ENCODE peak calls at places on chromosomes 4 and X, in nine cellular contexts. I is upper lobe of right lung, J is epithelial cell of esophagus, T is lower lobe of right lung, U is BJ, R is kidney epithelial cell, C is stomach, K is AG09309, Y is coronary artery. Z is an unnamed sample.
A peak's percentile ranks its signal among the peaks of the same experiment; 100 is the strongest.

GRCh38 chrX:123803331-123803983 is 56.4 kb upstream of the XIAP start:
- DNase-seq in I (no peak), J (peak; percentile 85), T (no peak), U (peak; percentile 53), R (no peak), C (no peak), K (no peak), Y (no peak), Z (peak; percentile 72)

GRCh38 chr4:138263438-138263837 is 21.3 kb upstream of the SLC7A11 start:
- DNase-seq in I (no peak), J (peak; percentile 85), T (no peak), U (no peak), R (no peak), C (no peak), K (no peak), Y (no peak), Z (no peak)

GRCh38 chr4:139660518-139661149 is 5.0 kb upstream of the MGST2 start:
- DNase-seq in I (no peak), J (no peak), T (no peak), U (no peak), R (no peak), C (no peak), K (no peak), Y (no peak), Z (no peak)

GRCh38 chr4:174157106-174157607 is 126.3 kb downstream of the FBXO8 start:
- DNase-seq in I (no peak), J (no peak), T (no peak), U (no peak), R (no peak), C (no peak), K (no peak), Y (no peak), Z (no peak)

GRCh38 chr4:152780267-152780811 is 585 bp downstream of the ARFIP1 start:
- DNase-seq in I (no peak), J (peak; percentile 35), T (no peak), U (peak; percentile 5), R (no peak), C (no peak), K (no peak), Y (no peak), Z (no peak)

GRCh38 chr4:660401-660800 is 13.7 kb downstream of the ATP5ME start:
- DNase-seq in I (no peak), J (no peak), T (peak; percentile 29), U (no peak), R (no peak), C (no peak), K (no peak), Y (no peak), Z (no peak)

GRCh38 chrX:33183366-33183765 is 28.0 kb downstream of the DMD start:
- DNase-seq in I (no peak), J (no peak), T (no peak), U (no peak), R (no peak), C (peak; percentile 33), K (no peak), Y (peak; percentile 71), Z (no peak)

GRCh38 chrX:68599256-68600152 is 48.0 kb upstream of the STARD8 start:
- DNase-seq in I (no peak), J (no peak), T (no peak), U (no peak), R (no peak), C (no peak), K (no peak), Y (no peak), Z (no peak)

GRCh38 chr4:37008199-37008598 is 236.3 kb upstream of the NWD2 start:
- DNase-seq in I (no peak), J (peak; percentile 79), T (no peak), U (no peak), R (no peak), C (peak; percentile 71), K (no peak), Y (no peak), Z (no peak)

GRCh38 chr4:141654098-141654497 is 17.7 kb downstream of the IL15 start:
- DNase-seq in I (no peak), J (peak; percentile 48), T (peak; percentile 43), U (no peak), R (no peak), C (no peak), K (no peak), Y (no peak), Z (no peak)

GRCh38 chr4:24174622-24175021 is 284.8 kb upstream of the PPARGC1A start:
- DNase-seq in I (no peak), J (peak; percentile 83), T (no peak), U (no peak), R (no peak), C (no peak), K (no peak), Y (no peak), Z (no peak)

GRCh38 chrX:2767631-2768455 is 16.0 kb downstream of the XG start:
- DNase-seq in I (peak; percentile 72), J (peak; percentile 39), T (peak; percentile 65), U (no peak), R (no peak), C (no peak), K (no peak), Y (no peak), Z (no peak)
- H3K4me3 ChIP-seq in I (no peak overlapping the region), J (no peak overlapping the region), T (no peak overlapping the region), U (no peak overlapping the region), R (no peak overlapping the region), C (no peak overlapping the region), K (no peak overlapping the region), Y (no peak overlapping the region), Z (no peak overlapping the region)

DNA sequence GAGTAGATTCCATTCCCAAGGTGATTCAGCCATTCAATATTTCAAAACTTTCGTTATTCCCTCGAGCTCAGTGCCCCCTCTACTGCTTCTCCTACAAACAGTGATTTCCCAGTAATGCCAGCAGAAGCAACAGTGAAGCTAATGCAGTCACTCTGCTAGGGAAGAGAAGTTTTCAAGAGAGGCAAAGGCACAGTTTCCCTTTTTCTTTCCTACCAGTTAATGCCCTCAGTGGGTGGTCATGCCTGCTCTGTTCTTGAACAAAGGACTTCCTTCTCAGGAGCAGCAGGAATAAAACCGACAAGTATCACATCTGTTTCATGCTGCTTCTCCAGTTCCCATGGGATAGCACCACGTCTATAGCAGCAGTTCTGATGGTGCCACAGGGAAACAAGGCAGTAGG is 317.2 kb downstream of the TENM3 start:
- DNase-seq in I (no peak), J (no peak), T (no peak), U (no peak), R (no peak), C (no peak), K (no peak), Y (no peak), Z (no peak)
- TF ChIP-seq CTCF in I (no peak), J (no peak), T (no peak), U (no peak), R (no peak), C (no peak), K (peak; percentile 41), Y (no peak), Z (no peak)

DNA sequence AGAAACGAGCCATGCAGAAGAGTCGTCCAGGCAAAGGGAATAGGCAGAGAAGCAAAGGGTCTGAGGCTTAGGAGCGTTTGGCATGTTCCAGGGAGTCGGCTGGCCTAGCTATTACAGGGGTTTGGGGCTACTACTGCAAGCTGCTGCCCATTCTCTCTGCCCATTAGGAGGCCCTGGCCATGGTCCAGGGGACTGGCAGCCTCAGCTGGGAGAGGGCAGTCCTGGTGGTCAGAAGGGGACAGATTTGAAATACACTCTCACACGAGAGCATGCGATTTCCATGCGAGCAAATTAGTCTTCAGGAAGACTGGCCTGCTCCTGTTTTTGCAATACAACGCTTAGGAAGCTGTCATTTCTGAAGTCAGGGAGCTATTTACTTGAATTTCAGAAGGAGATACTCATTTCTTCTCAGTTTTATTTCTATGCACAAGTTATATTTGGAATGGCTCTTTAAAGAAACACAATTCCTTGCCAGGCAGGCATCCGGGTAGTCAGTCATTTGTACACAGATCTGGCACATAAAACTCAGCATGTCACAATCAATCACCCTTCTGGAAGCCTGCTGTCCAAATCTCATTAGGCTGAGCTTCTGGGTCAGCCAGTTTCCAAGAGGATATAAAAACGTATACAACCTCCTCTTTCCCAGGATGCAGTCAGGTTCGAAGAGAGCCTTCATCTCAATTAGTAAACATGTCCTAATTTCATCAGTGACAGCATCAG is 27.0 kb downstream of the PROM1 start:
- DNase-seq in I (no peak), J (no peak), T (no peak), U (no peak), R (no peak), C (no peak), K (no peak), Y (no peak), Z (no peak)
- H3K4me3 ChIP-seq in I (no peak overlapping the region), J (no peak overlapping the region), T (no peak overlapping the region), U (no peak overlapping the region), R (no peak overlapping the region), C (no peak overlapping the region), K (no peak overlapping the region), Y (peak overlapping the region; percentile 34), Z (no peak overlapping the region)

GRCh38 chr4:93501946-93502345 is 326.6 kb upstream of the ATOH1 start:
- DNase-seq in I (no peak), J (no peak), T (no peak), U (no peak), R (no peak), C (no peak), K (no peak), Y (no peak), Z (no peak)
- TF ChIP-seq CTCF in I (no peak), J (no peak), T (no peak), U (no peak), R (no peak), C (no peak), K (no peak), Y (no peak), Z (no peak)

DNA sequence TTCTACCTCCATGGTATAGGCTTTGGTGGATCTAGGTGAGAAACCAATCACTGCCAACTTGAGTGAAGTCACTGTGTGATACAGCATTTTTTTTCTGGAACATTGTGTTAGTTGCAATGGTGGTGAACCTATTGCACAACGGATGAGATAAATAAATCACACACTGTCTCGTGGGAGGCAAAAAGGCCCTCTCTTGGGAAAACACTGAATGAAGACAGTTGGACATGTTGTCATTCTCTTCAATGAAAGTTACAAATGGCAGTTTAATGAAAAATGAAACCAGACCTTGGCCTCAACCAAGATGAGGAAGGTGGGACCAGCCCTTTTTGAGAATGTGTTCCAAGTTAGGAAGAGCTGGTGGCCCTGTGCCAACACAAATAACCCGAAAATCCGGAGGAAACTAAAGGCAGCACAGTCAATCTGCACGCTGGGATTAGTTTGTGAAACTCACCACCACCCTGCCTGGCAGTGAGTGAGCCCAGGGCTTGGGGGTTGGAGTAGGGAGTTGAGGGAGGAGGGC is 5.4 kb upstream of the ADGRG2 start:
- DNase-seq in I (no peak), J (peak; percentile 48), T (no peak), U (no peak), R (no peak), C (no peak), K (no peak), Y (no peak), Z (no peak)
- H3K4me3 ChIP-seq in I (no peak overlapping the region), J (no peak overlapping the region), T (no peak overlapping the region), U (no peak overlapping the region), R (no peak overlapping the region), C (no peak overlapping the region), K (no peak overlapping the region), Y (no peak overlapping the region), Z (no peak overlapping the region)

Z was measured in HFF-Myc.